ENCODE peak calls at places on chromosomes 6 and 20, in four cellular contexts. One of them, this sample, is unnamed.
A peak's percentile ranks its signal among the peaks of the same experiment; 100 is the strongest.

GRCh38 chr6:40804905-40805304 is 217.7 kb upstream of the LRFN2 start:
- DNase-seq in ascending aorta: no peak
- DNase-seq in activated T-helper 1 cell treated with anti-CD3 and anti-CD28 coated beads, Interleukin-2, amount 50 U/mL, for 16 hours: no peak
- DNase-seq in GM13976: no peak
- DNase-seq in this sample: no peak

GRCh38 chr20:17616480-17617211 is 46.8 kb downstream of the DSTN start:
- DNase-seq in GM13976: peak; percentile 24
- DNase-seq in activated T-helper 1 cell treated with anti-CD3 and anti-CD28 coated beads, Interleukin-2, amount 50 U/mL, for 16 hours: no peak
- DNase-seq in ascending aorta: no peak
- DNase-seq in this sample: no peak

GRCh38 chr6:90764001-90764400 is 177.1 kb upstream of the MAP3K7 start:
- DNase-seq in ascending aorta: no peak
- DNase-seq in activated T-helper 1 cell treated with anti-CD3 and anti-CD28 coated beads, Interleukin-2, amount 50 U/mL, for 16 hours: no peak
- DNase-seq in GM13976: no peak
- DNase-seq in this sample: no peak

GRCh38 chr6:83153958-83154357 is 39.1 kb downstream of the PGM3 start:
- DNase-seq in activated T-helper 1 cell treated with anti-CD3 and anti-CD28 coated beads, Interleukin-2, amount 50 U/mL, for 16 hours: no peak
- DNase-seq in GM13976: no peak
- DNase-seq in ascending aorta: no peak
- DNase-seq in this sample: no peak

GRCh38 chr6:10030942-10031537 is 383.8 kb downstream of the TFAP2A start:
- DNase-seq in ascending aorta: no peak
- DNase-seq in activated T-helper 1 cell treated with anti-CD3 and anti-CD28 coated beads, Interleukin-2, amount 50 U/mL, for 16 hours: no peak
- DNase-seq in GM13976: peak; percentile 22
- DNase-seq in this sample: no peak

GRCh38 chr6:29510202-29510601 is 22.4 kb upstream of the MAS1L start:
- DNase-seq in GM13976: peak; percentile 12
- DNase-seq in ascending aorta: no peak
- DNase-seq in activated T-helper 1 cell treated with anti-CD3 and anti-CD28 coated beads, Interleukin-2, amount 50 U/mL, for 16 hours: no peak
- DNase-seq in this sample: no peak

GRCh38 chr6:141548969-141549368 is 583.8 kb upstream of the GJE1 start:
- DNase-seq in activated T-helper 1 cell treated with anti-CD3 and anti-CD28 coated beads, Interleukin-2, amount 50 U/mL, for 16 hours: no peak
- DNase-seq in GM13976: no peak
- DNase-seq in ascending aorta: no peak
- DNase-seq in this sample: no peak

GRCh38 chr6:34953084-34954025 is 64.3 kb downstream of the ANKS1A start:
- DNase-seq in GM13976: no peak
- DNase-seq in ascending aorta: no peak
- DNase-seq in activated T-helper 1 cell treated with anti-CD3 and anti-CD28 coated beads, Interleukin-2, amount 50 U/mL, for 16 hours: no peak
- DNase-seq in this sample: no peak

GRCh38 chr6:134074151-134074712 is 21.8 kb upstream of the SLC2A12 start:
- DNase-seq in ascending aorta: no peak
- DNase-seq in activated T-helper 1 cell treated with anti-CD3 and anti-CD28 coated beads, Interleukin-2, amount 50 U/mL, for 16 hours: no peak
- DNase-seq in GM13976: no peak
- DNase-seq in this sample: peak; percentile 75

GRCh38 chr6:53391170-53391569 is 42.4 kb upstream of the ELOVL5 start:
- DNase-seq in GM13976: no peak
- DNase-seq in activated T-helper 1 cell treated with anti-CD3 and anti-CD28 coated beads, Interleukin-2, amount 50 U/mL, for 16 hours: no peak
- DNase-seq in ascending aorta: no peak
- DNase-seq in this sample: no peak

GRCh38 chr20:16703570-16703969 is 26.3 kb upstream of the SNRPB2 start:
- DNase-seq in ascending aorta: no peak
- DNase-seq in GM13976: no peak
- DNase-seq in activated T-helper 1 cell treated with anti-CD3 and anti-CD28 coated beads, Interleukin-2, amount 50 U/mL, for 16 hours: no peak
- DNase-seq in this sample: no peak

GRCh38 chr6:162862462-162862861 is 134.7 kb downstream of the PACRG start:
- DNase-seq in GM13976: no peak
- DNase-seq in activated T-helper 1 cell treated with anti-CD3 and anti-CD28 coated beads, Interleukin-2, amount 50 U/mL, for 16 hours: no peak
- DNase-seq in ascending aorta: no peak
- DNase-seq in this sample: no peak

GRCh38 chr20:51955756-51956155 is 153.4 kb upstream of the SALL4 start:
- DNase-seq in activated T-helper 1 cell treated with anti-CD3 and anti-CD28 coated beads, Interleukin-2, amount 50 U/mL, for 16 hours: no peak
- DNase-seq in GM13976: no peak
- DNase-seq in ascending aorta: no peak
- DNase-seq in this sample: no peak

GRCh38 chr20:57837208-57838035 is 127.6 kb upstream of the PMEPA1 start:
- DNase-seq in GM13976: peak; percentile 10
- DNase-seq in activated T-helper 1 cell treated with anti-CD3 and anti-CD28 coated beads, Interleukin-2, amount 50 U/mL, for 16 hours: no peak
- DNase-seq in ascending aorta: no peak
- DNase-seq in this sample: no peak

GRCh38 chr6:148212366-148212765 is 130.3 kb upstream of the SASH1 start:
- DNase-seq in activated T-helper 1 cell treated with anti-CD3 and anti-CD28 coated beads, Interleukin-2, amount 50 U/mL, for 16 hours: no peak
- DNase-seq in GM13976: no peak
- DNase-seq in ascending aorta: no peak
- DNase-seq in this sample: no peak

GRCh38 chr6:79399499-79399898 is 137.7 kb downstream of the LCA5 start:
- DNase-seq in GM13976: no peak
- DNase-seq in activated T-helper 1 cell treated with anti-CD3 and anti-CD28 coated beads, Interleukin-2, amount 50 U/mL, for 16 hours: no peak
- DNase-seq in ascending aorta: no peak
- DNase-seq in this sample: no peak

GRCh38 chr20:17617212-17617867 is 47.5 kb downstream of the DSTN start:
- DNase-seq in GM13976: peak; percentile 79
- DNase-seq in ascending aorta: no peak
- DNase-seq in activated T-helper 1 cell treated with anti-CD3 and anti-CD28 coated beads, Interleukin-2, amount 50 U/mL, for 16 hours: no peak
- DNase-seq in this sample: peak; percentile 78

GRCh38 chr6:100453701-100454521 is 10.8 kb downstream of the SIM1 start:
- DNase-seq in GM13976: peak; percentile 21
- DNase-seq in activated T-helper 1 cell treated with anti-CD3 and anti-CD28 coated beads, Interleukin-2, amount 50 U/mL, for 16 hours: no peak
- DNase-seq in ascending aorta: no peak
- DNase-seq in this sample: no peak

GRCh38 chr6:112014483-112014882 is 39.4 kb upstream of the CCN6 start:
- DNase-seq in activated T-helper 1 cell treated with anti-CD3 and anti-CD28 coated beads, Interleukin-2, amount 50 U/mL, for 16 hours: no peak
- DNase-seq in ascending aorta: no peak
- DNase-seq in GM13976: no peak
- DNase-seq in this sample: no peak

GRCh38 chr6:122869437-122870024 is 80.5 kb downstream of the SMPDL3A start:
- DNase-seq in GM13976: peak; percentile 52
- DNase-seq in activated T-helper 1 cell treated with anti-CD3 and anti-CD28 coated beads, Interleukin-2, amount 50 U/mL, for 16 hours: no peak
- DNase-seq in ascending aorta: no peak
- DNase-seq in this sample: peak; percentile 65

GRCh38 chr6:151493495-151494234 is at the start of gene CCDC170:
- DNase-seq in ascending aorta: no peak
- DNase-seq in activated T-helper 1 cell treated with anti-CD3 and anti-CD28 coated beads, Interleukin-2, amount 50 U/mL, for 16 hours: no peak
- DNase-seq in GM13976: peak; percentile 38
- DNase-seq in this sample: peak; percentile 63

GRCh38 chr20:61118429-61119224 is 133.4 kb upstream of the CDH4 start:
- DNase-seq in GM13976: no peak
- DNase-seq in activated T-helper 1 cell treated with anti-CD3 and anti-CD28 coated beads, Interleukin-2, amount 50 U/mL, for 16 hours: no peak
- DNase-seq in ascending aorta: no peak
- DNase-seq in this sample: no peak

GRCh38 chr6:30555428-30556005 is 772 bp downstream of the GNL1 start:
- DNase-seq in activated T-helper 1 cell treated with anti-CD3 and anti-CD28 coated beads, Interleukin-2, amount 50 U/mL, for 16 hours: no peak
- DNase-seq in ascending aorta: peak; percentile 13
- DNase-seq in GM13976: no peak
- DNase-seq in this sample: peak; percentile 56

GRCh38 chr6:84033523-84034451 is at the start of gene MRAP2:
- DNase-seq in GM13976: peak; percentile 53
- DNase-seq in activated T-helper 1 cell treated with anti-CD3 and anti-CD28 coated beads, Interleukin-2, amount 50 U/mL, for 16 hours: no peak
- DNase-seq in ascending aorta: no peak
- DNase-seq in this sample: no peak

GRCh38 chr20:10137032-10137431 is 81.6 kb upstream of the SNAP25 start:
- DNase-seq in activated T-helper 1 cell treated with anti-CD3 and anti-CD28 coated beads, Interleukin-2, amount 50 U/mL, for 16 hours: no peak
- DNase-seq in ascending aorta: no peak
- DNase-seq in GM13976: no peak
- DNase-seq in this sample: no peak

GRCh38 chr6:156963712-156964700 is 186.8 kb downstream of the ARID1B start:
- DNase-seq in activated T-helper 1 cell treated with anti-CD3 and anti-CD28 coated beads, Interleukin-2, amount 50 U/mL, for 16 hours: no peak
- DNase-seq in ascending aorta: no peak
- DNase-seq in GM13976: no peak
- DNase-seq in this sample: no peak

GRCh38 chr20:6178537-6178936 is 55.7 kb upstream of the FERMT1 start:
- DNase-seq in activated T-helper 1 cell treated with anti-CD3 and anti-CD28 coated beads, Interleukin-2, amount 50 U/mL, for 16 hours: no peak
- DNase-seq in ascending aorta: no peak
- DNase-seq in GM13976: no peak
- DNase-seq in this sample: no peak

GRCh38 chr20:3812975-3813599 is 7.3 kb upstream of the AP5S1 start:
- DNase-seq in activated T-helper 1 cell treated with anti-CD3 and anti-CD28 coated beads, Interleukin-2, amount 50 U/mL, for 16 hours: no peak
- DNase-seq in GM13976: no peak
- DNase-seq in ascending aorta: no peak
- DNase-seq in this sample: no peak

GRCh38 chr6:47034421-47034820 is 7.7 kb downstream of the ADGRF1 start:
- DNase-seq in activated T-helper 1 cell treated with anti-CD3 and anti-CD28 coated beads, Interleukin-2, amount 50 U/mL, for 16 hours: no peak
- DNase-seq in ascending aorta: no peak
- DNase-seq in GM13976: no peak
- DNase-seq in this sample: no peak

GRCh38 chr6:52381249-52381648 is 19.3 kb downstream of the PAQR8 start:
- DNase-seq in activated T-helper 1 cell treated with anti-CD3 and anti-CD28 coated beads, Interleukin-2, amount 50 U/mL, for 16 hours: no peak
- DNase-seq in GM13976: no peak
- DNase-seq in ascending aorta: no peak
- DNase-seq in this sample: no peak

GRCh38 chr20:53608456-53609413 is 15.1 kb upstream of the ZNF217 start:
- DNase-seq in activated T-helper 1 cell treated with anti-CD3 and anti-CD28 coated beads, Interleukin-2, amount 50 U/mL, for 16 hours: no peak
- DNase-seq in ascending aorta: no peak
- DNase-seq in GM13976: no peak
- DNase-seq in this sample: no peak

GRCh38 chr6:149230729-149231434 is 86.6 kb upstream of the TAB2 start:
- DNase-seq in GM13976: no peak
- DNase-seq in activated T-helper 1 cell treated with anti-CD3 and anti-CD28 coated beads, Interleukin-2, amount 50 U/mL, for 16 hours: no peak
- DNase-seq in ascending aorta: no peak
- DNase-seq in this sample: no peak

GRCh38 chr6:90610671-90611542 is 24.0 kb upstream of the MAP3K7 start:
- DNase-seq in activated T-helper 1 cell treated with anti-CD3 and anti-CD28 coated beads, Interleukin-2, amount 50 U/mL, for 16 hours: no peak
- DNase-seq in GM13976: peak; percentile 72
- DNase-seq in ascending aorta: no peak
- DNase-seq in this sample: peak; percentile 31

GRCh38 chr6:137264308-137265075 is 45.3 kb upstream of the IFNGR1 start:
- DNase-seq in ascending aorta: no peak
- DNase-seq in GM13976: no peak
- DNase-seq in activated T-helper 1 cell treated with anti-CD3 and anti-CD28 coated beads, Interleukin-2, amount 50 U/mL, for 16 hours: no peak
- DNase-seq in this sample: no peak

GRCh38 chr6:3631862-3632261 is 119.7 kb downstream of the PXDC1 start:
- DNase-seq in ascending aorta: no peak
- DNase-seq in activated T-helper 1 cell treated with anti-CD3 and anti-CD28 coated beads, Interleukin-2, amount 50 U/mL, for 16 hours: no peak
- DNase-seq in GM13976: no peak
- DNase-seq in this sample: no peak

GRCh38 chr6:119344306-119344705 is 5.3 kb downstream of the MAN1A1 start:
- DNase-seq in GM13976: no peak
- DNase-seq in ascending aorta: no peak
- DNase-seq in activated T-helper 1 cell treated with anti-CD3 and anti-CD28 coated beads, Interleukin-2, amount 50 U/mL, for 16 hours: no peak
- DNase-seq in this sample: no peak

GRCh38 chr6:134464690-134465411 is 146.9 kb upstream of the SGK1 start:
- DNase-seq in GM13976: peak; percentile 48
- DNase-seq in activated T-helper 1 cell treated with anti-CD3 and anti-CD28 coated beads, Interleukin-2, amount 50 U/mL, for 16 hours: no peak
- DNase-seq in ascending aorta: no peak
- DNase-seq in this sample: no peak

This sample was measured in head of caudate nucleus.